ENCODE peak calls at places on chromosome 16, in ten cellular contexts. L, R, Y, S, W, Q, V, X, O and B are unnamed samples.

GRCh38 chr16:6804461-6804860 is 528.2 kb upstream of the RBFOX1 start:
- DNase-seq in L (no peak), R (no peak), Y (no peak), S (no peak), W (no peak), Q (no peak), V (no peak), X (no peak), O (no peak), B (no peak)

GRCh38 chr16:52633230-52633629 is 86.3 kb upstream of the TOX3 start:
- DNase-seq in L (no peak), R (no peak), Y (no peak), S (no peak), W (no peak), Q (no peak), V (no peak), X (no peak), O (no peak), B (no peak)

GRCh38 chr16:89393731-89394406 is 96.5 kb downstream of the ANKRD11 start:
- DNase-seq in L (no peak), R (no peak), Y (peak; percentile 71), S (no peak), W (no peak), Q (no peak), V (no peak), X (no peak), O (peak; percentile 96), B (no peak)

GRCh38 chr16:47051031-47051430 is 77.6 kb upstream of the DNAJA2 start:
- DNase-seq in L (no peak), R (no peak), Y (no peak), S (no peak), W (no peak), Q (no peak), V (no peak), X (no peak), O (no peak), B (no peak)

GRCh38 chr16:87686697-87687570 is 78.9 kb downstream of the KLHDC4 start:
- DNase-seq in L (no peak), R (no peak), Y (no peak), S (no peak), W (no peak), Q (no peak), V (no peak), X (no peak), O (no peak), B (no peak)

GRCh38 chr16:66946541-66946940 is 11.2 kb downstream of the CES2 start:
- DNase-seq in L (no peak), R (no peak), Y (no peak), S (no peak), W (no peak), Q (no peak), V (no peak), X (no peak), O (no peak), B (no peak)

GRCh38 chr16:55576369-55576768 is 9.9 kb downstream of the CAPNS2 start:
- DNase-seq in L (no peak), R (peak; percentile 7), Y (no peak), S (no peak), W (no peak), Q (no peak), V (no peak), X (no peak), O (no peak), B (no peak)

GRCh38 chr16:82034981-82035612 is at the start of gene HSD17B2:
- DNase-seq in L (no peak), R (no peak), Y (no peak), S (no peak), W (no peak), Q (no peak), V (no peak), X (no peak), O (peak; percentile 72), B (peak; percentile 79)

GRCh38 chr16:27759301-27759871 is 209.4 kb downstream of the KATNIP start:
- DNase-seq in L (no peak), R (no peak), Y (peak; percentile 32), S (no peak), W (peak; percentile 32), Q (peak; percentile 55), V (no peak), X (no peak), O (no peak), B (peak; percentile 26)

GRCh38 chr16:81908466-81909230 is 102.6 kb downstream of the SDR42E1 start:
- DNase-seq in L (no peak), R (no peak), Y (no peak), S (no peak), W (no peak), Q (no peak), V (no peak), X (no peak), O (no peak), B (no peak)

GRCh38 chr16:4342866-4343744 is 8.0 kb downstream of the PAM16 start:
- DNase-seq in L (no peak), R (no peak), Y (no peak), S (no peak), W (no peak), Q (no peak), V (no peak), X (no peak), O (no peak), B (no peak)
- H3K4me3 ChIP-seq in L (no peak overlapping the region), R (no peak overlapping the region), Y (peak overlapping the region; percentile 11), S (no peak overlapping the region), W (no peak overlapping the region), Q (no peak overlapping the region), V (no peak overlapping the region), X (no peak overlapping the region), O (no peak overlapping the region), B (no peak overlapping the region)

GRCh38 chr16:3182608-3183444 is 5.2 kb upstream of the OR1F1 start:
- DNase-seq in L (no peak), R (no peak), Y (peak; percentile 68), S (no peak), W (no peak), Q (peak; percentile 44), V (peak; percentile 73), X (peak; percentile 77), O (no peak), B (peak; percentile 39)
- TF ChIP-seq CTCF in L (peak; percentile 46), R (no peak), Y (peak; percentile 36), S (peak; percentile 44), W (no peak), Q (peak; percentile 41), V (peak; percentile 45), X (peak; percentile 44), O (peak; percentile 28), B (peak; percentile 26)

GRCh38 chr16:31477220-31478216 is 5.4 kb upstream of the SLC5A2 start:
- DNase-seq in L (no peak), R (no peak), Y (peak; percentile 90), S (no peak), W (no peak), Q (no peak), V (peak; percentile 52), X (peak; percentile 91), O (peak; percentile 94), B (no peak)
- H3K4me3 ChIP-seq in L (no peak overlapping the region), R (no peak overlapping the region), Y (peak overlapping the region; percentile 63), S (no peak overlapping the region), W (peak overlapping the region; percentile 22), Q (no peak overlapping the region), V (peak overlapping the region; percentile 48), X (peak overlapping the region; percentile 83), O (peak overlapping the region; percentile 65), B (no peak overlapping the region)

GRCh38 chr16:73025111-73025505 is 22.8 kb downstream of the ZFHX3 start:
- DNase-seq in L (no peak), R (no peak), Y (no peak), S (no peak), W (no peak), Q (peak; percentile 50), V (no peak), X (no peak), O (no peak), B (no peak)
- TF ChIP-seq CTCF in L (no peak), R (no peak), Y (no peak), S (no peak), W (no peak), Q (no peak), V (no peak), X (no peak), O (no peak), B (no peak)

DNA sequence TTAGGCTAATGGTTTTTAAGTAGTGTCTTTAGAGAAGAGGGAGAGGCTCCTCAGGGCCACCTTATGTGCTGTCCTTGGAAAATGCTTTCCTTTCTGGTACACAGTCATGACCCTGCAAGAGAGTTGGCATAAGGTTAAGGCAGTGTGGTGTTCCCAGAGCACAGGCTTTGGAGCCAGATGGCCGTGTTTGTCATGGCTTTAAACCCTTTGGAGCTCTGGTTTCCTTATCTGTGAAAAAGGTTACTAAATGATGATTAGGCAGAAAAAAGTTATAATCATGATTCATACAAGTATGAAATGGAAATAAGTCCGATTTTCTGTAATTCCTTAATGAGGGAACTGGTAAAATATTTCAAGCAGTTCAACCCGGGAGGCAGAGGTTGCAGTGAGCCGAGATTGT is 13.2 kb downstream of the UTP4 start:
- DNase-seq in L (no peak), R (no peak), Y (no peak), S (no peak), W (no peak), Q (peak; percentile 21), V (no peak), X (no peak), O (no peak), B (peak; percentile 90)
- H3K4me3 ChIP-seq in L (no peak overlapping the region), R (no peak overlapping the region), Y (no peak overlapping the region), S (no peak overlapping the region), W (no peak overlapping the region), Q (no peak overlapping the region), V (no peak overlapping the region), X (no peak overlapping the region), O (no peak overlapping the region), B (no peak overlapping the region)

DNA sequence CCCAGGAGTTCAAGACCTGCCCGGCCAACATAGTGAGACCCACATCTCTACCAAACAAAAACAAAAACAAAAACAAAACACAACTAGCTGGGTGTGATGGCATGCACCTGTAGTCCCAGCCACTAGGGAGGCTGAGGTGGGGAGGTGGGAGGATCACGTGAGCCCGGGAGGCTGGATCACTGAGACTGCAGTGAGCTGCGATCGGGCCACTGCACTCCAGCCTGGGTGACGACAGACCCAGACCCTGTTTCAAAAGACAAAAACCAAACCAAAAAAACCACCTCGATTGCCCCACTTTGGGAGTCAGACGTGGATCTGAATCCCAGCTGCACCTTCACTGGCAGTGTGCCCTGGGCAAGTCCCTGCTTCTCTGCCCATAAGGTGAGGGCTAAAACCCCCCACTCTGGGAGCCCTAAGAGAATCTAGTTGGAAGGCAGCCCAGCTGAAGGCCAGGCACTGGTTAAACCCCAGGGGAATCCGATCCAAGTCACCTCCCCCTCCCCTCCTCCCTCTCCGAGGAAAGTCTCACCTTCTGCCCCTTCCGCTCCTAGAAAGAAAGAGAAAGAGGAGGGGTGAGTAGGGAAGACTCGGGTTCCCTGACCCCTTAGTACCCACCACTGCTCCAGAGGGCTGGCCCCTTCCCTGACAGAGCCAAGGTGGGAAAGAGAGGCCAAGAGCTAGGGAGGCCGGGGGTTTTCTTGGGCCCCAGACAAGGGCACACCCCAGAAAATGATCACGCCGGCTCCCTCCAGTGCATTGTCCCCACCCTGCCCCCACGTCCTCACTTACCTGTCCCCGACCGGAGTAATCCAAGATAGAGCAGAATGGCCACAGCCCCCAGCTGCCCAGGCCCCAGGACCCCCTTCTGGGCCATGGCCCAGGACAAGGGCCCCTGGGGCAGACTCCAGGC is 647 bp downstream of the PRSS8 start:
- DNase-seq in L (no peak), R (no peak), Y (peak; percentile 83), S (no peak), W (no peak), Q (peak; percentile 8), V (peak; percentile 80), X (peak; percentile 89), O (no peak), B (no peak)
- TF ChIP-seq CTCF in L (no peak), R (no peak), Y (no peak), S (no peak), W (no peak), Q (no peak), V (peak; percentile 5), X (peak; percentile 19), O (no peak), B (no peak)